ENCODE peak calls at places on chromosomes 16 and 17, in four cellular contexts. G, C, H and N are unnamed samples.
A peak's percentile ranks its signal among the peaks of the same experiment; 100 is the strongest.

GRCh38 chr17:20008242-20009051 is 712 bp upstream of the SPECC1 start:
- DNase-seq in G (no peak), C (peak; percentile 28), H (no peak), N (no peak)

GRCh38 chr17:676060-676745 is 38.4 kb downstream of the VPS53 start:
- DNase-seq in C (no peak), G (no peak), H (no peak), N (no peak)

GRCh38 chr17:63035271-63035670 is 69.2 kb downstream of the TANC2 start:
- DNase-seq in H (no peak), G (no peak), C (no peak), N (no peak)

GRCh38 chr17:42411321-42411820 is 11.7 kb downstream of the CAVIN1 start:
- DNase-seq in H (no peak), C (no peak), G (no peak), N (no peak)

GRCh38 chr16:24617502-24617901 is 78.1 kb downstream of the RBBP6 start:
- DNase-seq in C (no peak), G (no peak), H (no peak), N (no peak)

GRCh38 chr17:17892009-17892408 is 55.2 kb upstream of the SREBF1 start:
- DNase-seq in C (no peak), H (no peak), G (no peak), N (no peak)

GRCh38 chr17:1559743-1560581 is 2.6 kb downstream of the PITPNA start:
- DNase-seq in C (peak; percentile 49), H (no peak), G (no peak), N (no peak)

GRCh38 chr17:44155488-44155887 is 13.8 kb downstream of the HROB start:
- DNase-seq in C (no peak), G (no peak), H (no peak), N (no peak)

GRCh38 chr17:68248199-68248825 is 469 bp downstream of the AMZ2 start:
- DNase-seq in G (no peak), C (peak; percentile 63), H (no peak), N (no peak)

GRCh38 chr16:84526794-84527485 is 22.5 kb upstream of the MEAK7 start:
- DNase-seq in C (no peak), H (no peak), G (no peak), N (no peak)

GRCh38 chr17:81578038-81578441 is 25.9 kb upstream of the FAAP100 start:
- DNase-seq in H (no peak), G (peak; percentile 24), C (no peak), N (no peak)

GRCh38 chr16:89721644-89722391 is 481 bp downstream of the ZNF276 start:
- DNase-seq in H (peak; percentile 87), G (no peak), C (peak; percentile 83), N (no peak)

GRCh38 chr16:58684001-58684353 is 593 bp downstream of the SLC38A7 start:
- DNase-seq in G (no peak), H (no peak), C (no peak), N (no peak)

GRCh38 chr17:40264458-40265185 is 23.1 kb upstream of the CDC6 start:
- DNase-seq in H (no peak), C (no peak), G (no peak), N (no peak)

GRCh38 chr16:9068886-9069285 is 22.6 kb upstream of the HAPSTR1 start:
- DNase-seq in H (no peak), G (no peak), C (no peak), N (no peak)

GRCh38 chr16:58016841-58017446 is 8.6 kb upstream of the MMP15 start:
- DNase-seq in C (no peak), G (no peak), H (no peak), N (no peak)

GRCh38 chr16:10684541-10685151 is 10.1 kb downstream of the TEKT5 start:
- DNase-seq in G (no peak), H (no peak), C (no peak), N (no peak)

GRCh38 chr16:56997931-56998330 is 8.6 kb downstream of the NLRC5 start:
- DNase-seq in G (no peak), C (no peak), H (no peak), N (no peak)
- H3K4me1 ChIP-seq in G (no peaks in the 10 kb centered on the region), C (peaks cover 4% of the 10 kb centered on the region), H (peaks cover 75% of the 10 kb centered on the region), N (no peaks in the 10 kb centered on the region)

GRCh38 chr17:29705352-29705751 is 82.6 kb upstream of the CORO6 start:
- DNase-seq in C (no peak), G (no peak), H (no peak), N (no peak)

GRCh38 chr17:29709861-29710849 is 87.4 kb upstream of the CORO6 start:
- DNase-seq in C (no peak), H (no peak), G (no peak), N (no peak)

GRCh38 chr17:29710891-29711418 is 88.2 kb upstream of the CORO6 start:
- DNase-seq in G (peak; percentile 35), C (no peak), H (no peak), N (no peak)

GRCh38 chr17:29707212-29707571 is 84.5 kb upstream of the CORO6 start:
- DNase-seq in H (no peak), C (no peak), G (no peak), N (no peak)

GRCh38 chr17:29706045-29706431 is 83.3 kb upstream of the CORO6 start:
- DNase-seq in G (no peak), H (no peak), C (no peak), N (no peak)
- H3K4me1 ChIP-seq in G (peaks cover 16% of the 10 kb centered on the region), H (peaks cover 10% of the 10 kb centered on the region), C (no peaks in the 10 kb centered on the region), N (no peaks in the 10 kb centered on the region)

DNA sequence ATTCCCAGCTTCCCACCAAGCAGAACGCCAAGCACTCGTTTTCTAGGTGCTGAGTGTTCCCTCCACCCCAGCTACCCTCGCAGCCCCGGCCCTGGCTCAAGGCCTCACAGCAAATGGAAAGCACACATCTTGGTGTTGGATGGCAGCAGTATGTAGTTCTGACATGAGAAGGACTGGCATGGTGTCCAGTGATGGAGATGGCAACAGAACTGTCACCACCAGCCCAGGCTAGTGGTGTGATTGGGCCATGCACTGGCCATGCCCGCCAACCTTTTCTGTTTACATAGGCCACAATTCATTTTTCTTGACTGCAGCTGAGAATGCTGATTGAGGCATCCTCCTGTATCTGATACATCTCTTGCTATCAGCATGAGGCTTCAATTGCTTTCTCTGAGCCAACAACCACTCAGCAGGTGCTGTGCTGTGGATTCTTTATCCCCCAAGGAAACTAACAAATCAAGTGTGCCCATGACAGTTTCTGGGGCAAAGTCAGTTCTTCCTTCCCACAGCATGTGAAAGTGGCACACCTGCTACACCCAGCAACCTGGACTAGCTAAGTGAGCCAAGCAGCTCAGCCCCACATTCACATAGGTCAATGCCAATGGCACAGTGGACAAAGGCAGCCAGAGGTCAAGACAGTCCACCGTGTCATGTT is 3.8 kb downstream of the SLC12A4 start:
- DNase-seq in H (no peak), C (no peak), G (no peak), N (no peak)
- H3K4me1 ChIP-seq in H (peaks cover 17% of the 10 kb centered on the region), C (peaks cover 34% of the 10 kb centered on the region), G (peaks cover 45% of the 10 kb centered on the region), N (peaks cover 13% of the 10 kb centered on the region)

GRCh38 chr17:50954641-50955121 is 88.5 kb upstream of the TOB1 start:
- DNase-seq in C (no peak), G (no peak), H (no peak), N (no peak)
- H3K4me1 ChIP-seq in C (peaks cover 36% of the 10 kb centered on the region), G (peaks cover 59% of the 10 kb centered on the region), H (no peaks in the 10 kb centered on the region), N (peaks cover 9% of the 10 kb centered on the region)

GRCh38 chr17:79840989-79841286 is 1.7 kb upstream of the CBX4 start:
- DNase-seq in H (no peak), G (no peak), C (no peak), N (no peak)
- H3K4me1 ChIP-seq in H (peaks cover 76% of the 10 kb centered on the region), G (peaks cover 66% of the 10 kb centered on the region), C (peaks cover 74% of the 10 kb centered on the region), N (peaks cover 16% of the 10 kb centered on the region)

GRCh38 chr17:27889711-27890251 is 3.4 kb downstream of the LYRM9 start:
- DNase-seq in C (no peak), H (no peak), G (no peak), N (no peak)

GRCh38 chr17:27891841-27892240 is 1.3 kb downstream of the LYRM9 start:
- DNase-seq in G (no peak), C (no peak), H (no peak), N (no peak)

GRCh38 chr17:27892866-27893769 is at the start of gene LYRM9:
- DNase-seq in H (peak; percentile 84), C (peak; percentile 94), G (peak; percentile 75), N (peak; percentile 71)

GRCh38 chr17:27893834-27894503 is 804 bp upstream of the LYRM9 start:
- DNase-seq in C (no peak), G (no peak), H (no peak), N (no peak)

DNA sequence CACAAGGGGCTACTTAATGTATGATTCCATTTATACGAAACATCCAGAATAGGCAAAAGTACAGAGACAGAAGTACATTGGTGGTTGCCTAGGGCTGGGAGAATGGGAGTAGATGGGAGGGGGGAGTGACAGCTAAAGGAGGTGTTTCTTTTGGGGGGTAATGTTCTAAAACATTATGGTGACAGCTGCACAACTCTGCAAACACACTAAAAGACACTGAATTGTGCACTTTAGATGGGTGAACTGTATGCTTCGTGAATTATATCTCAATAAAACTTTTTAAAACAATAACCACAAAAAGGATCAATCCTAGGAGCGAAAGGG is 661 bp downstream of the LYRM9 start:
- DNase-seq in G (no peak), H (no peak), C (no peak), N (no peak)
- H3K4me1 ChIP-seq in G (peaks cover 23% of the 10 kb centered on the region), H (peaks cover 4% of the 10 kb centered on the region), C (peaks cover 11% of the 10 kb centered on the region), N (peaks cover 8% of the 10 kb centered on the region)

GRCh38 chr17:76176701-76177574 is 35.9 kb upstream of the FOXJ1 start:
- DNase-seq in H (no peak), G (no peak), C (no peak), N (no peak)

GRCh38 chr17:76184266-76184665 is 43.2 kb upstream of the FOXJ1 start:
- DNase-seq in H (no peak), C (no peak), G (no peak), N (no peak)

GRCh38 chr17:76179496-76180467 is 38.7 kb upstream of the FOXJ1 start:
- DNase-seq in H (peak; percentile 19), C (no peak), G (no peak), N (no peak)

GRCh38 chr17:76178124-76178523 is 37.1 kb upstream of the FOXJ1 start:
- DNase-seq in H (no peak), C (no peak), G (no peak), N (no peak)

DNA sequence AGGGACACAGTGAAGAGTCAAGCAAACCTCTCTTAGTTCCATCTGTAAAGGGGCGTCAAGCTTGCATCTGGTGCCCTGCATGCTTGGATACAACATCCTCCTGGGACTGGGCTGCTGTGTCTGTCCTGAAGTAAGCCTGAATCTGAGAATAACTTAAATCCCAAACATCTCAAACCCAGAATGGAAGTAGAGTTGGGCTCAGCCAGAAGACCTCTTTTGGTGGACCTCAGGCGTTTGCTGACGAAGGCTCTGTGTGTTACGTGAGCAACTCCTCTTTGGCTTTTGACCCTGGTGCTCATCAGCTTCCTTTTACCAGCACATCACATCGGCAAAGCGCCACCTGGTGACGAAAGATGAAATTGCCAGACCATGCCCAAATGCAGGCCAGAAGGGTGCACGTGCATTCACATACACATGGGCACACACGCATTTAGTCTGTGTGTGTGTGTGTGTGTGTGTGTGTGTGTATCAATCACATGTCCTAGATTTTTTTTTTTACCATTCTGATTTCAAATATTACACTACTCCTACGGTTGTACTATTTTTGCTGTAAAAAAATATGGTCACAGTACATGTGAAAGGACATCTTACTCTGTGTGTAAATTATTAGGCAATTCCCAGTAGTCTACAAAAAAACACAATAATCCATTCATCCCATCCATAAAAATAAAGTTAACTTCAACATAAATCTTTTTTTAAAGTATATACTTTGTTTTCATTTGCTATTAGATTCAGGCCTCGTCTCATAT is 41.1 kb upstream of the FOXJ1 start:
- DNase-seq in C (peak; percentile 93), H (peak; percentile 83), G (peak; percentile 89), N (peak; percentile 86)
- H3K4me1 ChIP-seq in C (peaks cover 3% of the 10 kb centered on the region), H (peaks cover 50% of the 10 kb centered on the region), G (peaks cover 37% of the 10 kb centered on the region), N (no peaks in the 10 kb centered on the region)

GRCh38 chr16:61595605-61596004 is 440.6 kb downstream of the CDH8 start:
- DNase-seq in C (no peak), G (peak; percentile 69), H (no peak), N (no peak)
- H3K4me1 ChIP-seq in C (no peaks in the 10 kb centered on the region), G (peaks cover 9% of the 10 kb centered on the region), H (no peaks in the 10 kb centered on the region), N (no peaks in the 10 kb centered on the region)